ENCODE peak calls at places on chromosomes 12 and 14, in five cellular contexts. One of them, this sample, is unnamed.

GRCh38 chr12:102026728-102027127 is 35.1 kb downstream of the WASHC3 start:
- DNase-seq in activated CD8-positive, alpha-beta memory T cell treated with anti-CD3 and anti-CD28 coated beads for 48 hours: no peak
- DNase-seq in fibroblast of the aortic adventitia: no peak
- DNase-seq in left colon: no peak
- DNase-seq in neuronal stem cell: no peak
- DNase-seq in this sample: no peak

GRCh38 chr12:71702590-71702989 is 16.7 kb downstream of the TMEM19 start:
- DNase-seq in activated CD8-positive, alpha-beta memory T cell treated with anti-CD3 and anti-CD28 coated beads for 48 hours: no peak
- DNase-seq in fibroblast of the aortic adventitia: peak
- DNase-seq in left colon: no peak
- DNase-seq in neuronal stem cell: no peak
- DNase-seq in this sample: no peak

GRCh38 chr12:6963016-6963731 is 7.3 kb downstream of the PHB2 start:
- DNase-seq in activated CD8-positive, alpha-beta memory T cell treated with anti-CD3 and anti-CD28 coated beads for 48 hours: no peak
- DNase-seq in fibroblast of the aortic adventitia: no peak
- DNase-seq in left colon: peak
- DNase-seq in neuronal stem cell: no peak
- DNase-seq in this sample: no peak

GRCh38 chr12:85784096-85784720 is 52.0 kb downstream of the RASSF9 start:
- DNase-seq in activated CD8-positive, alpha-beta memory T cell treated with anti-CD3 and anti-CD28 coated beads for 48 hours: no peak
- DNase-seq in fibroblast of the aortic adventitia: peak
- DNase-seq in left colon: no peak
- DNase-seq in neuronal stem cell: no peak
- DNase-seq in this sample: no peak

GRCh38 chr12:69688021-69688420 is 11.1 kb downstream of the BEST3 start:
- DNase-seq in activated CD8-positive, alpha-beta memory T cell treated with anti-CD3 and anti-CD28 coated beads for 48 hours: no peak
- DNase-seq in fibroblast of the aortic adventitia: peak
- DNase-seq in left colon: no peak
- DNase-seq in neuronal stem cell: no peak
- DNase-seq in this sample: no peak

GRCh38 chr14:93759781-93760307 is 28.4 kb downstream of the PRIMA1 start:
- DNase-seq in activated CD8-positive, alpha-beta memory T cell treated with anti-CD3 and anti-CD28 coated beads for 48 hours: no peak
- DNase-seq in fibroblast of the aortic adventitia: no peak
- DNase-seq in left colon: peak
- DNase-seq in neuronal stem cell: no peak
- DNase-seq in this sample: no peak

GRCh38 chr12:41466762-41467270 is 278.7 kb downstream of the PDZRN4 start:
- DNase-seq in activated CD8-positive, alpha-beta memory T cell treated with anti-CD3 and anti-CD28 coated beads for 48 hours: no peak
- DNase-seq in fibroblast of the aortic adventitia: no peak
- DNase-seq in left colon: no peak
- DNase-seq in neuronal stem cell: no peak
- DNase-seq in this sample: no peak

GRCh38 chr12:17652436-17652835 is 437.6 kb downstream of the RERGL start:
- DNase-seq in activated CD8-positive, alpha-beta memory T cell treated with anti-CD3 and anti-CD28 coated beads for 48 hours: no peak
- DNase-seq in fibroblast of the aortic adventitia: no peak
- DNase-seq in left colon: no peak
- DNase-seq in neuronal stem cell: no peak
- DNase-seq in this sample: no peak

GRCh38 chr12:93442411-93443340 is 929 bp upstream of the UBE2N start:
- DNase-seq in activated CD8-positive, alpha-beta memory T cell treated with anti-CD3 and anti-CD28 coated beads for 48 hours: no peak
- DNase-seq in fibroblast of the aortic adventitia: no peak
- DNase-seq in left colon: no peak
- DNase-seq in neuronal stem cell: no peak
- DNase-seq in this sample: no peak

GRCh38 chr14:55451950-55452349 is 11.5 kb upstream of the TBPL2 start:
- DNase-seq in activated CD8-positive, alpha-beta memory T cell treated with anti-CD3 and anti-CD28 coated beads for 48 hours: no peak
- DNase-seq in fibroblast of the aortic adventitia: no peak
- DNase-seq in left colon: no peak
- DNase-seq in neuronal stem cell: no peak
- DNase-seq in this sample: no peak

GRCh38 chr12:105469701-105470100 is 139.2 kb downstream of the C12orf75 start:
- DNase-seq in activated CD8-positive, alpha-beta memory T cell treated with anti-CD3 and anti-CD28 coated beads for 48 hours: no peak
- DNase-seq in fibroblast of the aortic adventitia: no peak
- DNase-seq in left colon: no peak
- DNase-seq in neuronal stem cell: no peak
- DNase-seq in this sample: no peak

GRCh38 chr12:105831372-105831771 is 307.4 kb downstream of the NUAK1 start:
- DNase-seq in activated CD8-positive, alpha-beta memory T cell treated with anti-CD3 and anti-CD28 coated beads for 48 hours: no peak
- DNase-seq in fibroblast of the aortic adventitia: no peak
- DNase-seq in left colon: no peak
- DNase-seq in neuronal stem cell: no peak
- DNase-seq in this sample: no peak

GRCh38 chr12:34402899-34403705 is 380.8 kb downstream of the ALG10 start:
- DNase-seq in activated CD8-positive, alpha-beta memory T cell treated with anti-CD3 and anti-CD28 coated beads for 48 hours: no peak
- DNase-seq in fibroblast of the aortic adventitia: no peak
- DNase-seq in left colon: no peak
- DNase-seq in neuronal stem cell: no peak
- DNase-seq in this sample: no peak

GRCh38 chr12:63150255-63151060 is 543 bp downstream of the AVPR1A start:
- DNase-seq in activated CD8-positive, alpha-beta memory T cell treated with anti-CD3 and anti-CD28 coated beads for 48 hours: no peak
- DNase-seq in fibroblast of the aortic adventitia: no peak
- DNase-seq in left colon: peak
- DNase-seq in neuronal stem cell: peak
- DNase-seq in this sample: peak

GRCh38 chr14:72736348-72736747 is 157.6 kb downstream of the DPF3 start:
- DNase-seq in activated CD8-positive, alpha-beta memory T cell treated with anti-CD3 and anti-CD28 coated beads for 48 hours: no peak
- DNase-seq in fibroblast of the aortic adventitia: peak
- DNase-seq in left colon: no peak
- DNase-seq in neuronal stem cell: no peak
- DNase-seq in this sample: no peak

GRCh38 chr14:31085027-31085426 is 58.8 kb upstream of the STRN3 start:
- DNase-seq in activated CD8-positive, alpha-beta memory T cell treated with anti-CD3 and anti-CD28 coated beads for 48 hours: no peak
- DNase-seq in fibroblast of the aortic adventitia: no peak
- DNase-seq in left colon: no peak
- DNase-seq in neuronal stem cell: no peak
- DNase-seq in this sample: no peak

GRCh38 chr12:52603314-52603713 is 2.1 kb upstream of the KRT72 start:
- DNase-seq in activated CD8-positive, alpha-beta memory T cell treated with anti-CD3 and anti-CD28 coated beads for 48 hours: no peak
- DNase-seq in fibroblast of the aortic adventitia: no peak
- DNase-seq in left colon: no peak
- DNase-seq in neuronal stem cell: no peak
- DNase-seq in this sample: no peak

GRCh38 chr14:95547626-95548327 is 12.9 kb downstream of the GLRX5 start:
- DNase-seq in activated CD8-positive, alpha-beta memory T cell treated with anti-CD3 and anti-CD28 coated beads for 48 hours: no peak
- DNase-seq in fibroblast of the aortic adventitia: peak
- DNase-seq in left colon: no peak
- DNase-seq in neuronal stem cell: no peak
- DNase-seq in this sample: no peak

GRCh38 chr14:99790978-99791376 is 2.2 kb upstream of the EML1 start:
- DNase-seq in activated CD8-positive, alpha-beta memory T cell treated with anti-CD3 and anti-CD28 coated beads for 48 hours: no peak
- DNase-seq in fibroblast of the aortic adventitia: no peak
- DNase-seq in left colon: no peak
- DNase-seq in neuronal stem cell: no peak
- DNase-seq in this sample: no peak

GRCh38 chr12:116059901-116060300 is 217.6 kb downstream of the MED13L start:
- DNase-seq in activated CD8-positive, alpha-beta memory T cell treated with anti-CD3 and anti-CD28 coated beads for 48 hours: no peak
- DNase-seq in fibroblast of the aortic adventitia: no peak
- DNase-seq in left colon: no peak
- DNase-seq in neuronal stem cell: no peak
- DNase-seq in this sample: no peak

GRCh38 chr12:91194500-91194899 is 11.9 kb upstream of the DCN start:
- DNase-seq in activated CD8-positive, alpha-beta memory T cell treated with anti-CD3 and anti-CD28 coated beads for 48 hours: no peak
- DNase-seq in fibroblast of the aortic adventitia: peak
- DNase-seq in left colon: no peak
- DNase-seq in neuronal stem cell: no peak
- DNase-seq in this sample: no peak

GRCh38 chr12:106892075-106892474 is 63.6 kb upstream of the TMEM263 start:
- DNase-seq in activated CD8-positive, alpha-beta memory T cell treated with anti-CD3 and anti-CD28 coated beads for 48 hours: no peak
- DNase-seq in fibroblast of the aortic adventitia: no peak
- DNase-seq in left colon: peak
- DNase-seq in neuronal stem cell: no peak
- DNase-seq in this sample: no peak

GRCh38 chr12:47736877-47737676 is 11.8 kb upstream of the ENDOU start:
- DNase-seq in activated CD8-positive, alpha-beta memory T cell treated with anti-CD3 and anti-CD28 coated beads for 48 hours: no peak
- DNase-seq in fibroblast of the aortic adventitia: peak
- DNase-seq in left colon: peak
- DNase-seq in neuronal stem cell: no peak
- DNase-seq in this sample: no peak

GRCh38 chr12:31522607-31523006 is 68.3 kb downstream of the DENND5B start:
- DNase-seq in activated CD8-positive, alpha-beta memory T cell treated with anti-CD3 and anti-CD28 coated beads for 48 hours: no peak
- DNase-seq in fibroblast of the aortic adventitia: no peak
- DNase-seq in left colon: no peak
- DNase-seq in neuronal stem cell: no peak
- DNase-seq in this sample: no peak

GRCh38 chr14:32711103-32711680 is 227.5 kb upstream of the NPAS3 start:
- DNase-seq in activated CD8-positive, alpha-beta memory T cell treated with anti-CD3 and anti-CD28 coated beads for 48 hours: no peak
- DNase-seq in fibroblast of the aortic adventitia: peak
- DNase-seq in left colon: peak
- DNase-seq in neuronal stem cell: peak
- DNase-seq in this sample: peak

GRCh38 chr14:105600939-105601359 is 74.6 kb downstream of the TMEM121 start:
- DNase-seq in activated CD8-positive, alpha-beta memory T cell treated with anti-CD3 and anti-CD28 coated beads for 48 hours: no peak
- DNase-seq in fibroblast of the aortic adventitia: no peak
- DNase-seq in left colon: no peak
- DNase-seq in neuronal stem cell: no peak
- DNase-seq in this sample: no peak

GRCh38 chr12:26719852-26720251 is 113.1 kb downstream of the ITPR2 start:
- DNase-seq in activated CD8-positive, alpha-beta memory T cell treated with anti-CD3 and anti-CD28 coated beads for 48 hours: no peak
- DNase-seq in fibroblast of the aortic adventitia: no peak
- DNase-seq in left colon: no peak
- DNase-seq in neuronal stem cell: no peak
- DNase-seq in this sample: no peak

GRCh38 chr12:12331896-12332295 is 18.1 kb downstream of the MANSC1 start:
- DNase-seq in activated CD8-positive, alpha-beta memory T cell treated with anti-CD3 and anti-CD28 coated beads for 48 hours: no peak
- DNase-seq in fibroblast of the aortic adventitia: no peak
- DNase-seq in left colon: no peak
- DNase-seq in neuronal stem cell: no peak
- DNase-seq in this sample: no peak

GRCh38 chr14:31207287-31207745 is 277 bp downstream of the HECTD1 start:
- DNase-seq in activated CD8-positive, alpha-beta memory T cell treated with anti-CD3 and anti-CD28 coated beads for 48 hours: no peak
- DNase-seq in fibroblast of the aortic adventitia: no peak
- DNase-seq in left colon: no peak
- DNase-seq in neuronal stem cell: no peak
- DNase-seq in this sample: peak

GRCh38 chr12:9328065-9328464 is 119.9 kb upstream of the PZP start:
- DNase-seq in activated CD8-positive, alpha-beta memory T cell treated with anti-CD3 and anti-CD28 coated beads for 48 hours: no peak
- DNase-seq in fibroblast of the aortic adventitia: no peak
- DNase-seq in left colon: no peak
- DNase-seq in neuronal stem cell: no peak
- DNase-seq in this sample: no peak

GRCh38 chr12:63980211-63980610 is 135.7 kb downstream of the SRGAP1 start:
- DNase-seq in activated CD8-positive, alpha-beta memory T cell treated with anti-CD3 and anti-CD28 coated beads for 48 hours: no peak
- DNase-seq in fibroblast of the aortic adventitia: no peak
- DNase-seq in left colon: no peak
- DNase-seq in neuronal stem cell: no peak
- DNase-seq in this sample: no peak

GRCh38 chr12:107079172-107080011 is 14.0 kb downstream of the CRY1 start:
- DNase-seq in activated CD8-positive, alpha-beta memory T cell treated with anti-CD3 and anti-CD28 coated beads for 48 hours: no peak
- DNase-seq in fibroblast of the aortic adventitia: peak
- DNase-seq in left colon: no peak
- DNase-seq in neuronal stem cell: no peak
- DNase-seq in this sample: no peak

GRCh38 chr14:47040490-47040889 is 388.9 kb upstream of the RPL10L start:
- DNase-seq in activated CD8-positive, alpha-beta memory T cell treated with anti-CD3 and anti-CD28 coated beads for 48 hours: no peak
- DNase-seq in fibroblast of the aortic adventitia: no peak
- DNase-seq in left colon: no peak
- DNase-seq in neuronal stem cell: peak
- DNase-seq in this sample: peak

GRCh38 chr12:55724226-55724939 is 4.2 kb downstream of the RDH5 start:
- DNase-seq in activated CD8-positive, alpha-beta memory T cell treated with anti-CD3 and anti-CD28 coated beads for 48 hours: no peak
- DNase-seq in fibroblast of the aortic adventitia: peak
- DNase-seq in left colon: peak
- DNase-seq in neuronal stem cell: no peak
- DNase-seq in this sample: no peak

This sample was measured in retina.